ENCODE peak calls at places on chromosomes 13 and 19, in eight cellular contexts. One of them, this sample, is unnamed.

GRCh38 chr13:41562541-41563178 is 105.3 kb downstream of the RGCC start:
- DNase-seq in activated naive CD8-positive, alpha-beta T cell treated with anti-CD3 and anti-CD28 coated beads, Interleukin-2, amount 50 U/mL, for 24 hours: no peak
- DNase-seq in glutamatergic neuron: no peak
- DNase-seq in nucleus accumbens: no peak
- DNase-seq in MCF 10A: no peak
- DNase-seq in left colon: no peak
- DNase-seq in activated CD4-positive, CD25-positive, alpha-beta regulatory T cell treated with anti-CD3 and anti-CD28 coated beads, Interleukin-2, amount 50 U/mL, for 16 hours: no peak
- DNase-seq in activated gamma-delta T cell treated with Interleukin-2 at 50 U/mL for 16 hours: no peak
- DNase-seq in this sample: no peak

GRCh38 chr19:36009220-36009619 is 607 bp upstream of the SYNE4 start:
- DNase-seq in activated naive CD8-positive, alpha-beta T cell treated with anti-CD3 and anti-CD28 coated beads, Interleukin-2, amount 50 U/mL, for 24 hours: peak; percentile 66
- DNase-seq in glutamatergic neuron: peak; percentile 75
- DNase-seq in nucleus accumbens: no peak
- DNase-seq in MCF 10A: peak; percentile 60
- DNase-seq in left colon: peak; percentile 77
- DNase-seq in activated CD4-positive, CD25-positive, alpha-beta regulatory T cell treated with anti-CD3 and anti-CD28 coated beads, Interleukin-2, amount 50 U/mL, for 16 hours: no peak
- DNase-seq in activated gamma-delta T cell treated with Interleukin-2 at 50 U/mL for 16 hours: peak; percentile 24
- DNase-seq in this sample: peak; percentile 81

GRCh38 chr13:69769637-69770036 is 338.0 kb upstream of the ATXN8OS start:
- DNase-seq in activated naive CD8-positive, alpha-beta T cell treated with anti-CD3 and anti-CD28 coated beads, Interleukin-2, amount 50 U/mL, for 24 hours: no peak
- DNase-seq in glutamatergic neuron: no peak
- DNase-seq in nucleus accumbens: no peak
- DNase-seq in MCF 10A: no peak
- DNase-seq in left colon: no peak
- DNase-seq in activated CD4-positive, CD25-positive, alpha-beta regulatory T cell treated with anti-CD3 and anti-CD28 coated beads, Interleukin-2, amount 50 U/mL, for 16 hours: no peak
- DNase-seq in activated gamma-delta T cell treated with Interleukin-2 at 50 U/mL for 16 hours: no peak
- DNase-seq in this sample: no peak

GRCh38 chr13:42218576-42218975 is 53.4 kb upstream of the AKAP11 start:
- DNase-seq in activated naive CD8-positive, alpha-beta T cell treated with anti-CD3 and anti-CD28 coated beads, Interleukin-2, amount 50 U/mL, for 24 hours: no peak
- DNase-seq in glutamatergic neuron: no peak
- DNase-seq in nucleus accumbens: no peak
- DNase-seq in MCF 10A: peak; percentile 32
- DNase-seq in left colon: no peak
- DNase-seq in activated CD4-positive, CD25-positive, alpha-beta regulatory T cell treated with anti-CD3 and anti-CD28 coated beads, Interleukin-2, amount 50 U/mL, for 16 hours: no peak
- DNase-seq in activated gamma-delta T cell treated with Interleukin-2 at 50 U/mL for 16 hours: no peak
- DNase-seq in this sample: no peak

GRCh38 chr19:17092696-17093095 is 17.1 kb downstream of the MYO9B start:
- DNase-seq in activated naive CD8-positive, alpha-beta T cell treated with anti-CD3 and anti-CD28 coated beads, Interleukin-2, amount 50 U/mL, for 24 hours: no peak
- DNase-seq in glutamatergic neuron: no peak
- DNase-seq in nucleus accumbens: no peak
- DNase-seq in MCF 10A: no peak
- DNase-seq in left colon: no peak
- DNase-seq in activated CD4-positive, CD25-positive, alpha-beta regulatory T cell treated with anti-CD3 and anti-CD28 coated beads, Interleukin-2, amount 50 U/mL, for 16 hours: no peak
- DNase-seq in activated gamma-delta T cell treated with Interleukin-2 at 50 U/mL for 16 hours: no peak
- DNase-seq in this sample: no peak

GRCh38 chr13:37681295-37682032 is 82.9 kb upstream of the POSTN start:
- DNase-seq in activated naive CD8-positive, alpha-beta T cell treated with anti-CD3 and anti-CD28 coated beads, Interleukin-2, amount 50 U/mL, for 24 hours: no peak
- DNase-seq in glutamatergic neuron: no peak
- DNase-seq in nucleus accumbens: no peak
- DNase-seq in MCF 10A: peak; percentile 66
- DNase-seq in left colon: no peak
- DNase-seq in activated CD4-positive, CD25-positive, alpha-beta regulatory T cell treated with anti-CD3 and anti-CD28 coated beads, Interleukin-2, amount 50 U/mL, for 16 hours: no peak
- DNase-seq in activated gamma-delta T cell treated with Interleukin-2 at 50 U/mL for 16 hours: no peak
- DNase-seq in this sample: no peak

GRCh38 chr13:63048648-63049047 is 1633.0 kb upstream of the PCDH20 start:
- DNase-seq in activated naive CD8-positive, alpha-beta T cell treated with anti-CD3 and anti-CD28 coated beads, Interleukin-2, amount 50 U/mL, for 24 hours: no peak
- DNase-seq in glutamatergic neuron: no peak
- DNase-seq in nucleus accumbens: no peak
- DNase-seq in MCF 10A: peak; percentile 14
- DNase-seq in left colon: no peak
- DNase-seq in activated CD4-positive, CD25-positive, alpha-beta regulatory T cell treated with anti-CD3 and anti-CD28 coated beads, Interleukin-2, amount 50 U/mL, for 16 hours: no peak
- DNase-seq in activated gamma-delta T cell treated with Interleukin-2 at 50 U/mL for 16 hours: no peak
- DNase-seq in this sample: no peak

GRCh38 chr19:51971624-51972023 is 15.0 kb downstream of the ZNF350 start:
- DNase-seq in activated naive CD8-positive, alpha-beta T cell treated with anti-CD3 and anti-CD28 coated beads, Interleukin-2, amount 50 U/mL, for 24 hours: peak; percentile 27
- DNase-seq in glutamatergic neuron: peak; percentile 24
- DNase-seq in nucleus accumbens: no peak
- DNase-seq in MCF 10A: peak; percentile 24
- DNase-seq in left colon: peak; percentile 11
- DNase-seq in activated CD4-positive, CD25-positive, alpha-beta regulatory T cell treated with anti-CD3 and anti-CD28 coated beads, Interleukin-2, amount 50 U/mL, for 16 hours: no peak
- DNase-seq in activated gamma-delta T cell treated with Interleukin-2 at 50 U/mL for 16 hours: no peak
- DNase-seq in this sample: no peak

GRCh38 chr13:27374650-27375049 is 49.8 kb upstream of the GTF3A start:
- DNase-seq in activated naive CD8-positive, alpha-beta T cell treated with anti-CD3 and anti-CD28 coated beads, Interleukin-2, amount 50 U/mL, for 24 hours: peak; percentile 58
- DNase-seq in glutamatergic neuron: peak; percentile 63
- DNase-seq in nucleus accumbens: no peak
- DNase-seq in MCF 10A: peak; percentile 86
- DNase-seq in left colon: peak; percentile 75
- DNase-seq in activated CD4-positive, CD25-positive, alpha-beta regulatory T cell treated with anti-CD3 and anti-CD28 coated beads, Interleukin-2, amount 50 U/mL, for 16 hours: peak; percentile 26
- DNase-seq in activated gamma-delta T cell treated with Interleukin-2 at 50 U/mL for 16 hours: peak; percentile 44
- DNase-seq in this sample: peak; percentile 69

GRCh38 chr19:42202290-42202867 is 15.1 kb downstream of the DEDD2 start:
- DNase-seq in activated naive CD8-positive, alpha-beta T cell treated with anti-CD3 and anti-CD28 coated beads, Interleukin-2, amount 50 U/mL, for 24 hours: no peak
- DNase-seq in glutamatergic neuron: no peak
- DNase-seq in nucleus accumbens: no peak
- DNase-seq in MCF 10A: no peak
- DNase-seq in left colon: no peak
- DNase-seq in activated CD4-positive, CD25-positive, alpha-beta regulatory T cell treated with anti-CD3 and anti-CD28 coated beads, Interleukin-2, amount 50 U/mL, for 16 hours: no peak
- DNase-seq in activated gamma-delta T cell treated with Interleukin-2 at 50 U/mL for 16 hours: no peak
- DNase-seq in this sample: no peak

GRCh38 chr19:48991823-48992570 is 1.1 kb downstream of the GYS1 start:
- DNase-seq in activated naive CD8-positive, alpha-beta T cell treated with anti-CD3 and anti-CD28 coated beads, Interleukin-2, amount 50 U/mL, for 24 hours: no peak
- DNase-seq in glutamatergic neuron: no peak
- DNase-seq in nucleus accumbens: no peak
- DNase-seq in MCF 10A: peak; percentile 86
- DNase-seq in left colon: peak; percentile 63
- DNase-seq in activated CD4-positive, CD25-positive, alpha-beta regulatory T cell treated with anti-CD3 and anti-CD28 coated beads, Interleukin-2, amount 50 U/mL, for 16 hours: no peak
- DNase-seq in activated gamma-delta T cell treated with Interleukin-2 at 50 U/mL for 16 hours: no peak
- DNase-seq in this sample: peak; percentile 76